ENCODE peak calls at places on chromosomes 16 and 17, in eight cellular contexts. One of them, this sample, is unnamed.

GRCh38 chr17:38728290-38728831 is 1.8 kb upstream of the CISD3 start:
- DNase-seq in central memory CD4-positive, alpha-beta T cell: peak; percentile 85
- DNase-seq in activated CD4-positive, CD25-positive, alpha-beta regulatory T cell: peak; percentile 31
- DNase-seq in T47D: no peak
- DNase-seq in pancreas: peak; percentile 37
- DNase-seq in activated gamma-delta T cell: no peak
- DNase-seq in AG08396: no peak
- DNase-seq in RPMI7951: no peak
- DNase-seq in this sample: no peak

GRCh38 chr17:80762076-80762475 is 217.4 kb downstream of the RPTOR start:
- DNase-seq in central memory CD4-positive, alpha-beta T cell: no peak
- DNase-seq in activated CD4-positive, CD25-positive, alpha-beta regulatory T cell: no peak
- DNase-seq in T47D: no peak
- DNase-seq in pancreas: no peak
- DNase-seq in activated gamma-delta T cell: no peak
- DNase-seq in AG08396: no peak
- DNase-seq in RPMI7951: peak; percentile 33
- DNase-seq in this sample: peak; percentile 30

GRCh38 chr16:89376812-89377445 is 113.4 kb downstream of the ANKRD11 start:
- DNase-seq in central memory CD4-positive, alpha-beta T cell: no peak
- DNase-seq in activated CD4-positive, CD25-positive, alpha-beta regulatory T cell: no peak
- DNase-seq in T47D: no peak
- DNase-seq in pancreas: no peak
- DNase-seq in activated gamma-delta T cell: no peak
- DNase-seq in AG08396: no peak
- DNase-seq in RPMI7951: no peak
- DNase-seq in this sample: no peak

GRCh38 chr17:76527430-76528111 is 9.9 kb downstream of the CYGB start:
- DNase-seq in central memory CD4-positive, alpha-beta T cell: peak; percentile 50
- DNase-seq in activated CD4-positive, CD25-positive, alpha-beta regulatory T cell: peak; percentile 47
- DNase-seq in T47D: no peak
- DNase-seq in pancreas: no peak
- DNase-seq in activated gamma-delta T cell: no peak
- DNase-seq in AG08396: peak; percentile 48
- DNase-seq in RPMI7951: peak; percentile 23
- DNase-seq in this sample: peak; percentile 93

GRCh38 chr16:85029413-85029794 is 1.8 kb downstream of the KIAA0513 start:
- DNase-seq in central memory CD4-positive, alpha-beta T cell: peak; percentile 63
- DNase-seq in activated CD4-positive, CD25-positive, alpha-beta regulatory T cell: peak; percentile 20
- DNase-seq in T47D: no peak
- DNase-seq in pancreas: peak; percentile 8
- DNase-seq in activated gamma-delta T cell: no peak
- DNase-seq in AG08396: peak; percentile 27
- DNase-seq in RPMI7951: peak; percentile 83
- DNase-seq in this sample: peak; percentile 56

GRCh38 chr17:79077587-79077986 is 3.0 kb downstream of the ENGASE start:
- DNase-seq in central memory CD4-positive, alpha-beta T cell: no peak
- DNase-seq in activated CD4-positive, CD25-positive, alpha-beta regulatory T cell: no peak
- DNase-seq in T47D: no peak
- DNase-seq in pancreas: no peak
- DNase-seq in activated gamma-delta T cell: no peak
- DNase-seq in AG08396: no peak
- DNase-seq in RPMI7951: no peak
- DNase-seq in this sample: no peak

GRCh38 chr17:72342582-72343527 is 222.0 kb downstream of the SOX9 start:
- DNase-seq in central memory CD4-positive, alpha-beta T cell: no peak
- DNase-seq in activated CD4-positive, CD25-positive, alpha-beta regulatory T cell: no peak
- DNase-seq in T47D: no peak
- DNase-seq in pancreas: no peak
- DNase-seq in activated gamma-delta T cell: no peak
- DNase-seq in AG08396: peak; percentile 48
- DNase-seq in RPMI7951: no peak
- DNase-seq in this sample: peak; percentile 69

GRCh38 chr16:2713985-2714774 is 5.8 kb downstream of the PRSS27 start:
- DNase-seq in central memory CD4-positive, alpha-beta T cell: no peak
- DNase-seq in activated CD4-positive, CD25-positive, alpha-beta regulatory T cell: no peak
- DNase-seq in T47D: no peak
- DNase-seq in pancreas: no peak
- DNase-seq in activated gamma-delta T cell: no peak
- DNase-seq in AG08396: no peak
- DNase-seq in RPMI7951: no peak
- DNase-seq in this sample: no peak

GRCh38 chr17:5759501-5759925 is 175.2 kb upstream of the NLRP1 start:
- DNase-seq in central memory CD4-positive, alpha-beta T cell: no peak
- DNase-seq in activated CD4-positive, CD25-positive, alpha-beta regulatory T cell: no peak
- DNase-seq in T47D: no peak
- DNase-seq in pancreas: no peak
- DNase-seq in activated gamma-delta T cell: no peak
- DNase-seq in AG08396: no peak
- DNase-seq in RPMI7951: no peak
- DNase-seq in this sample: no peak

GRCh38 chr17:2563543-2563942 is 29.9 kb upstream of the PAFAH1B1 start:
- DNase-seq in central memory CD4-positive, alpha-beta T cell: no peak
- DNase-seq in activated CD4-positive, CD25-positive, alpha-beta regulatory T cell: no peak
- DNase-seq in T47D: no peak
- DNase-seq in pancreas: no peak
- DNase-seq in activated gamma-delta T cell: no peak
- DNase-seq in AG08396: no peak
- DNase-seq in RPMI7951: no peak
- DNase-seq in this sample: no peak

GRCh38 chr17:30824002-30824355 is 513 bp downstream of the CRLF3 start:
- DNase-seq in central memory CD4-positive, alpha-beta T cell: peak; percentile 19
- DNase-seq in activated CD4-positive, CD25-positive, alpha-beta regulatory T cell: no peak
- DNase-seq in T47D: peak; percentile 60
- DNase-seq in pancreas: peak; percentile 27
- DNase-seq in activated gamma-delta T cell: no peak
- DNase-seq in AG08396: peak; percentile 55
- DNase-seq in RPMI7951: peak; percentile 14
- DNase-seq in this sample: no peak

GRCh38 chr16:3661922-3662321 is 7.4 kb downstream of the DNASE1 start:
- DNase-seq in central memory CD4-positive, alpha-beta T cell: no peak
- DNase-seq in activated CD4-positive, CD25-positive, alpha-beta regulatory T cell: no peak
- DNase-seq in T47D: no peak
- DNase-seq in pancreas: no peak
- DNase-seq in activated gamma-delta T cell: no peak
- DNase-seq in AG08396: no peak
- DNase-seq in RPMI7951: no peak
- DNase-seq in this sample: no peak

GRCh38 chr17:55158439-55158838 is 106.3 kb upstream of the HLF start:
- DNase-seq in central memory CD4-positive, alpha-beta T cell: no peak
- DNase-seq in activated CD4-positive, CD25-positive, alpha-beta regulatory T cell: no peak
- DNase-seq in T47D: no peak
- DNase-seq in pancreas: no peak
- DNase-seq in activated gamma-delta T cell: no peak
- DNase-seq in AG08396: no peak
- DNase-seq in RPMI7951: peak; percentile 28
- DNase-seq in this sample: peak; percentile 35

GRCh38 chr16:11497851-11498289 is 88.8 kb downstream of the LITAF start:
- DNase-seq in central memory CD4-positive, alpha-beta T cell: no peak
- DNase-seq in activated CD4-positive, CD25-positive, alpha-beta regulatory T cell: no peak
- DNase-seq in T47D: no peak
- DNase-seq in pancreas: no peak
- DNase-seq in activated gamma-delta T cell: no peak
- DNase-seq in AG08396: no peak
- DNase-seq in RPMI7951: peak; percentile 71
- DNase-seq in this sample: peak; percentile 70

GRCh38 chr16:12295395-12295794 is 318.9 kb downstream of the SNX29 start:
- DNase-seq in central memory CD4-positive, alpha-beta T cell: no peak
- DNase-seq in activated CD4-positive, CD25-positive, alpha-beta regulatory T cell: no peak
- DNase-seq in T47D: no peak
- DNase-seq in pancreas: no peak
- DNase-seq in activated gamma-delta T cell: no peak
- DNase-seq in AG08396: no peak
- DNase-seq in RPMI7951: no peak
- DNase-seq in this sample: no peak

GRCh38 chr17:57875109-57876022 is 25.5 kb upstream of the MRPS23 start:
- DNase-seq in central memory CD4-positive, alpha-beta T cell: no peak
- DNase-seq in activated CD4-positive, CD25-positive, alpha-beta regulatory T cell: no peak
- DNase-seq in T47D: peak; percentile 94
- DNase-seq in pancreas: peak; percentile 75
- DNase-seq in activated gamma-delta T cell: no peak
- DNase-seq in AG08396: peak; percentile 94
- DNase-seq in RPMI7951: peak; percentile 97
- DNase-seq in this sample: peak; percentile 98

GRCh38 chr16:23026777-23027362 is 122.4 kb downstream of the USP31 start:
- DNase-seq in central memory CD4-positive, alpha-beta T cell: no peak
- DNase-seq in activated CD4-positive, CD25-positive, alpha-beta regulatory T cell: no peak
- DNase-seq in T47D: peak; percentile 28
- DNase-seq in pancreas: no peak
- DNase-seq in activated gamma-delta T cell: no peak
- DNase-seq in AG08396: peak; percentile 20
- DNase-seq in RPMI7951: peak; percentile 46
- DNase-seq in this sample: peak; percentile 42

GRCh38 chr16:54233626-54234025 is 53.0 kb downstream of the IRX3 start:
- DNase-seq in central memory CD4-positive, alpha-beta T cell: no peak
- DNase-seq in activated CD4-positive, CD25-positive, alpha-beta regulatory T cell: no peak
- DNase-seq in T47D: no peak
- DNase-seq in pancreas: no peak
- DNase-seq in activated gamma-delta T cell: no peak
- DNase-seq in AG08396: no peak
- DNase-seq in RPMI7951: no peak
- DNase-seq in this sample: no peak

GRCh38 chr17:67063146-67063545 is 18.8 kb downstream of the CACNG1 start:
- DNase-seq in central memory CD4-positive, alpha-beta T cell: no peak
- DNase-seq in activated CD4-positive, CD25-positive, alpha-beta regulatory T cell: no peak
- DNase-seq in T47D: no peak
- DNase-seq in pancreas: no peak
- DNase-seq in activated gamma-delta T cell: no peak
- DNase-seq in AG08396: no peak
- DNase-seq in RPMI7951: no peak
- DNase-seq in this sample: no peak